ENCODE peak calls at places on chromosomes 13 and 19, in five cellular contexts. V is DND-41, J is cardiac muscle cell, O is right lobe of liver, F is psoas muscle. I is an unnamed sample.

GRCh38 chr13:27022571-27023311 is 148.9 kb downstream of the USP12 start:
- DNase-seq in V (no peak), J (peak; percentile 48), O (no peak), F (no peak), I (no peak)

GRCh38 chr19:17346109-17346671 is 8.8 kb downstream of the GTPBP3 start:
- DNase-seq in V (peak; percentile 83), J (peak; percentile 77), O (peak; percentile 78), F (peak; percentile 85), I (no peak)

GRCh38 chr13:34869737-34870136 is 72.3 kb upstream of the NBEA start:
- DNase-seq in V (no peak), J (no peak), O (no peak), F (no peak), I (no peak)

GRCh38 chr19:49679832-49680472 is 2.9 kb downstream of the PRMT1 start:
- DNase-seq in V (peak; percentile 34), J (no peak), O (no peak), F (no peak), I (no peak)

GRCh38 chr19:39307822-39308530 is 11.8 kb downstream of the IFNL1 start:
- DNase-seq in V (no peak), J (no peak), O (no peak), F (no peak), I (no peak)

GRCh38 chr13:100789481-100789880 is 114.9 kb upstream of the TMTC4 start:
- DNase-seq in V (no peak), J (no peak), O (no peak), F (no peak), I (no peak)

GRCh38 chr19:48686103-48686502 is 9.7 kb upstream of the FUT2 start:
- DNase-seq in V (no peak), J (no peak), O (no peak), F (no peak), I (no peak)

GRCh38 chr13:40389081-40389641 is 277.3 kb downstream of the FOXO1 start:
- DNase-seq in V (no peak), J (no peak), O (no peak), F (no peak), I (no peak)

GRCh38 chr13:49452725-49453457 is 8.8 kb downstream of the SETDB2 start:
- DNase-seq in V (no peak), J (no peak), O (no peak), F (no peak), I (no peak)

GRCh38 chr19:46364359-46364758 is 17.5 kb downstream of the PPP5C start:
- DNase-seq in V (no peak), J (no peak), O (no peak), F (no peak), I (no peak)

GRCh38 chr13:51832471-51833152 is 12.4 kb downstream of the TMEM272 start:
- DNase-seq in V (peak; percentile 26), J (peak; percentile 28), O (no peak), F (no peak), I (no peak)
- TF ChIP-seq CTCF in V (peak; percentile 46), J (peak; percentile 39), O (peak; percentile 30), F (peak; percentile 42), I (peak; percentile 31)

DNA sequence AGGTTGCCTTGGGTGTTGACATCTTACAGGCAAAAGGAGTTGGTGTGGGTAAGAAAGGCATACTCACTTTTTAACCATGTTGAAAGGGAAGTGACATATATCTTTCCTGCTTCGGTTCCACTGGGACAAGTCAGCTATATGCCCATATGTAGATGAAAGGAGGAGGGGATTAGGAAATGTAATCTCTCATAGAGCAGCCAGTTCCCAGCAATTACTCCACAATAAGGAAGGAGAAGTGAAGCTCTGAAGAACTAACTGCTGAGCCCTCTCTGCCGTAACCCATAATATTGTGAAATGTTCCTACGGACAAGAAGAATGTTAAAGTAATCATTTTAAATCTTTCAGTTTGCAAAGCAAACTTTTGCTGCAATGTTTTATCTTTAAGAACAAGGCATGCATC is 82.2 kb downstream of the EDNRB start:
- DNase-seq in V (no peak), J (no peak), O (no peak), F (no peak), I (no peak)
- H3K4me3 ChIP-seq in V (no peak overlapping the region), J (no peak overlapping the region), O (no peak overlapping the region), F (no peak overlapping the region), I (no peak overlapping the region)

DNA sequence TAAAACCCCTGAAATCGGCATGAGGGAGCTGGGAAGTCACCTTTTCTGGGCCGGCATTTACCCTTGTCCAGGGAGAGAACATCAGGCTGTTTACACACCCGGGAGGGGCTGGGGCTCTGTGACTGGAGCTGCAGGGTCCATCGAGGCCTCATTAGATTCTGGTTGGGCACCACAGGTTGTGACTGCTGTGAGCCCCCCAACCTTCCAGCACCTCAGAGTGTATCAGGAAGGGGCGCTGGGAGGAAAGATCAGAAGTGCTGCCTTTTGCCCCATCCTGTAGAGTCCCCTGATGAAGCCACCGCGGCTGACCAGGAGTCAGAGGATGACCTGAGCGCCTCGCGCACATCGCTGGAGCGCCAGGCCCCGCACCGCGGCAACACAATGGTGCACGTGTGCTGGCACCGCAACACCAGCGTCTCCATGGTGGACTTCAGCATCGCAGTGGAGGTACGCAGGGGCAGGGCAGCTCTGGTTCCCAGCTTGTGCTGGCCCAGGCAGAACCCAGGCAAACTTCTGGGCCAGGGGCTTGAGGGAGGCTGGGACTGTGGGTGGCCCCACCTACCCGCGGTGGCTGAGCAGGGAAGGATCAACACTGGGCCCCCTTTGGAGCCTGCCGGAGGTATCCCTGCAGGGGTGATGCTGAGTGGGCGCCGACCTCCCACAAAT is 136.4 kb downstream of the STK24 start:
- DNase-seq in V (no peak), J (no peak), O (no peak), F (no peak), I (no peak)
- H3K36me3 ChIP-seq in V (no peaks in the 10 kb centered on the region), J (no peaks in the 10 kb centered on the region), O (peaks cover 2% of the 10 kb centered on the region), F (peaks cover 3% of the 10 kb centered on the region), I (peaks cover 40% of the 10 kb centered on the region)

GRCh38 chr13:39273953-39274352 is 235.7 kb downstream of the NHLRC3 start:
- DNase-seq in V (no peak), J (peak; percentile 20), O (peak; percentile 24), F (no peak), I (no peak)
- TF ChIP-seq CTCF in V (no peak), J (peak; percentile 12), O (peak; percentile 26), F (no peak), I (peak; percentile 16)

DNA sequence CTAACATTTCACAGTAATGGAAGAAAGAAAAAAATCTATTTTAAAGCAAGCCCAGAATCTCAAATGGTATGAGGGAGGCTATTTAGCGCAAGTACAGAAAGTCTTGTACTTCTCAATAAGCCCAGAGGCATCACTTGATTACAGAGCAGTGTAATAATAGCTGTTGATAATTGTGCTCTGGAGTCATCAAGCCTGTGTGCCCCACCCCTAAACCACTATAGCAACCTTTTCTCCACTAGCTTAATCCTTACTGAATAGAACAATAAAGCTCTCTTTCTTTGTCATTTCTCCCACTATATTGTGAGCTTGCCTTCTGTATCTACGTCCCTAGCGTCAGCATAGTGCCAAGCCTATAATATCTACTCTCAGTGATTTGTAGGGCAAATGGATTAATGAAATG is 56.6 kb downstream of the FREM2 start:
- DNase-seq in V (no peak), J (no peak), O (no peak), F (no peak), I (no peak)
- H3K4me3 ChIP-seq in V (no peak overlapping the region), J (no peak overlapping the region), O (no peak overlapping the region), F (no peak overlapping the region), I (no peak overlapping the region)

DNA sequence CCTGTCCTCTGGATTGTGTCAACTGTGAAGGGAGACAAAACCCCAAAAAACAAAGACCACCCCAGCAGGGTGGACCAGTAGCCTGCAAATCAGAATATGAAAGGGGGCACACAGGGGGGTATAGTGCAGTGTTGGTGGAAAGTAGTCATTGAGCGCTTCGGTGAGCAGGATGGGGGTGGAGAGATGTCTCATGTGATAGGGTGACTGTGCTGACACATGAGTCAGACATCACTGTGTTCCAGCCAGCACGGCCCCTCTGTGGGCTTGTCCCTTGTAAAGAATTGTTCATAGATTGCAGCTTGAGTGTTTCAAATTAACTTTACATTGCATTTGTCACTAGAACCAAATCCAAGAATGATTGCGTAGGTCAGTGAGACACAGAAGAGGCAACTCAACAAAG is 7.4 kb downstream of the ZNF440 start:
- DNase-seq in V (no peak), J (no peak), O (no peak), F (no peak), I (no peak)
- H3K36me3 ChIP-seq in V (peaks cover 3% of the 10 kb centered on the region), J (no peaks in the 10 kb centered on the region), O (no peaks in the 10 kb centered on the region), F (peaks cover 17% of the 10 kb centered on the region), I (no peaks in the 10 kb centered on the region)